ENCODE peak calls at places on chromosomes 5 and 9, in four cellular contexts. One of them, this sample, is unnamed.

GRCh38 chr5:124102491-124102890 is 590.5 kb downstream of the CSNK1G3 start:
- DNase-seq in PC-9: no peak
- DNase-seq in upper lobe of right lung: no peak
- DNase-seq in neuronal stem cell: no peak
- DNase-seq in this sample: no peak

GRCh38 chr5:89228355-89228754 is 345.4 kb upstream of the MEF2C start:
- DNase-seq in neuronal stem cell: no peak
- DNase-seq in PC-9: no peak
- DNase-seq in upper lobe of right lung: no peak
- DNase-seq in this sample: no peak

GRCh38 chr9:128685636-128686489 is 3.2 kb upstream of the SET start:
- DNase-seq in upper lobe of right lung: no peak
- DNase-seq in PC-9: no peak
- DNase-seq in neuronal stem cell: no peak
- DNase-seq in this sample: no peak

GRCh38 chr5:88251048-88251711 is 17.5 kb downstream of the TMEM161B start:
- DNase-seq in upper lobe of right lung: no peak
- DNase-seq in neuronal stem cell: no peak
- DNase-seq in PC-9: no peak
- DNase-seq in this sample: no peak

GRCh38 chr5:80055491-80056170 is 20.5 kb downstream of the THBS4 start:
- DNase-seq in PC-9: peak; percentile 89
- DNase-seq in upper lobe of right lung: no peak
- DNase-seq in neuronal stem cell: no peak
- DNase-seq in this sample: no peak

GRCh38 chr5:177980776-177981175 is 15.3 kb downstream of the PROP1 start:
- DNase-seq in neuronal stem cell: no peak
- DNase-seq in upper lobe of right lung: no peak
- DNase-seq in PC-9: no peak
- DNase-seq in this sample: no peak

GRCh38 chr5:35593338-35593737 is 24.3 kb upstream of the SPEF2 start:
- DNase-seq in upper lobe of right lung: no peak
- DNase-seq in neuronal stem cell: no peak
- DNase-seq in PC-9: no peak
- DNase-seq in this sample: no peak

GRCh38 chr9:14846871-14847311 is 63.3 kb downstream of the FREM1 start:
- DNase-seq in upper lobe of right lung: peak; percentile 78
- DNase-seq in PC-9: no peak
- DNase-seq in neuronal stem cell: peak; percentile 40
- DNase-seq in this sample: peak; percentile 51

GRCh38 chr5:98906756-98907355 is 22.0 kb downstream of the CHD1 start:
- DNase-seq in PC-9: no peak
- DNase-seq in neuronal stem cell: no peak
- DNase-seq in upper lobe of right lung: no peak
- DNase-seq in this sample: no peak

GRCh38 chr5:168132186-168132585 is 159.3 kb upstream of the WWC1 start:
- DNase-seq in neuronal stem cell: no peak
- DNase-seq in PC-9: no peak
- DNase-seq in upper lobe of right lung: no peak
- DNase-seq in this sample: no peak

GRCh38 chr5:176658817-176659216 is 11.5 kb downstream of the TSPAN17 start:
- DNase-seq in PC-9: no peak
- DNase-seq in neuronal stem cell: no peak
- DNase-seq in upper lobe of right lung: no peak
- DNase-seq in this sample: no peak

GRCh38 chr9:78919701-78920100 is 622.8 kb downstream of the PSAT1 start:
- DNase-seq in neuronal stem cell: no peak
- DNase-seq in upper lobe of right lung: no peak
- DNase-seq in PC-9: no peak
- DNase-seq in this sample: no peak

GRCh38 chr5:177100714-177101121 is 14.0 kb downstream of the FGFR4 start:
- DNase-seq in upper lobe of right lung: no peak
- DNase-seq in PC-9: no peak
- DNase-seq in neuronal stem cell: no peak
- DNase-seq in this sample: no peak

GRCh38 chr5:76785493-76785892 is 33.3 kb upstream of the F2RL1 start:
- DNase-seq in upper lobe of right lung: no peak
- DNase-seq in neuronal stem cell: no peak
- DNase-seq in PC-9: peak; percentile 96
- DNase-seq in this sample: no peak

GRCh38 chr9:2344436-2344835 is 277.2 kb upstream of the VLDLR start:
- DNase-seq in PC-9: no peak
- DNase-seq in neuronal stem cell: no peak
- DNase-seq in upper lobe of right lung: no peak
- DNase-seq in this sample: no peak

GRCh38 chr5:58759745-58760144 is 176.9 kb downstream of the RAB3C start:
- DNase-seq in upper lobe of right lung: no peak
- DNase-seq in PC-9: no peak
- DNase-seq in neuronal stem cell: no peak
- DNase-seq in this sample: no peak

GRCh38 chr5:40410231-40410861 is 269.4 kb upstream of the PTGER4 start:
- DNase-seq in neuronal stem cell: no peak
- DNase-seq in upper lobe of right lung: no peak
- DNase-seq in PC-9: peak; percentile 44
- DNase-seq in this sample: peak; percentile 75

GRCh38 chr9:112081918-112082729 is 93.0 kb downstream of the SUSD1 start:
- DNase-seq in neuronal stem cell: no peak
- DNase-seq in upper lobe of right lung: no peak
- DNase-seq in PC-9: no peak
- DNase-seq in this sample: no peak

GRCh38 chr9:21994526-21994995 is at the start of gene CDKN2B-AS1:
- DNase-seq in upper lobe of right lung: peak; percentile 78
- DNase-seq in PC-9: peak; percentile 66
- DNase-seq in neuronal stem cell: no peak
- DNase-seq in this sample: peak; percentile 40

GRCh38 chr5:176632777-176633176 is 2.3 kb downstream of the EIF4E1B start:
- DNase-seq in PC-9: no peak
- DNase-seq in upper lobe of right lung: no peak
- DNase-seq in neuronal stem cell: no peak
- DNase-seq in this sample: no peak

GRCh38 chr5:1936413-1936812 is 53.7 kb upstream of the IRX4 start:
- DNase-seq in neuronal stem cell: no peak
- DNase-seq in upper lobe of right lung: peak; percentile 15
- DNase-seq in PC-9: peak; percentile 85
- DNase-seq in this sample: no peak

GRCh38 chr5:104843822-104844221 is 1281.2 kb upstream of the NUDT12 start:
- DNase-seq in PC-9: no peak
- DNase-seq in upper lobe of right lung: no peak
- DNase-seq in neuronal stem cell: no peak
- DNase-seq in this sample: no peak

GRCh38 chr5:107337281-107337680 is 333.5 kb downstream of the EFNA5 start:
- DNase-seq in upper lobe of right lung: no peak
- DNase-seq in neuronal stem cell: no peak
- DNase-seq in PC-9: peak; percentile 41
- DNase-seq in this sample: no peak

DNA sequence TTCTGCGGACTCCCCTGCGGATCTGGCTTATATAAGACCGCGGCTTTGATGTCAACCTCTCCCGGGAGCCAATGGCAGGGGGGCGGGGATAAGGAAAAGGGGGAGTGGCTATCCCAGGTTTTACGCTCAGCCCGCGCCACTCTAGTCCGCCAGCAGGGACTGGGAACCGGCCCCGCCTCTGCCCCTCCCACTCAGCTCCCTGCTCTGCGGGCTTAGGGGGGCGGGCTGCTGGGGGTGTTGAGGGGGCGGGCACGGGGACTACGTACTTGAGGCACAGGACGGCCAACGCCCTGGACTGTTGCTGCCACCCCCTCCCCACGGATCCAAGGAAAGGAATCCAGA is at the start of gene HAND1:
- DNase-seq in upper lobe of right lung: peak; percentile 69
- DNase-seq in PC-9: no peak
- DNase-seq in neuronal stem cell: peak; percentile 80
- DNase-seq in this sample: no peak
- H3K27me3 ChIP-seq in upper lobe of right lung: peaks cover 100% of the 10 kb centered on the region
- H3K27me3 ChIP-seq in PC-9: peaks cover 51% of the 10 kb centered on the region
- H3K27me3 ChIP-seq in neuronal stem cell: peaks cover 85% of the 10 kb centered on the region
- H3K27me3 ChIP-seq in this sample: peaks cover 83% of the 10 kb centered on the region

DNA sequence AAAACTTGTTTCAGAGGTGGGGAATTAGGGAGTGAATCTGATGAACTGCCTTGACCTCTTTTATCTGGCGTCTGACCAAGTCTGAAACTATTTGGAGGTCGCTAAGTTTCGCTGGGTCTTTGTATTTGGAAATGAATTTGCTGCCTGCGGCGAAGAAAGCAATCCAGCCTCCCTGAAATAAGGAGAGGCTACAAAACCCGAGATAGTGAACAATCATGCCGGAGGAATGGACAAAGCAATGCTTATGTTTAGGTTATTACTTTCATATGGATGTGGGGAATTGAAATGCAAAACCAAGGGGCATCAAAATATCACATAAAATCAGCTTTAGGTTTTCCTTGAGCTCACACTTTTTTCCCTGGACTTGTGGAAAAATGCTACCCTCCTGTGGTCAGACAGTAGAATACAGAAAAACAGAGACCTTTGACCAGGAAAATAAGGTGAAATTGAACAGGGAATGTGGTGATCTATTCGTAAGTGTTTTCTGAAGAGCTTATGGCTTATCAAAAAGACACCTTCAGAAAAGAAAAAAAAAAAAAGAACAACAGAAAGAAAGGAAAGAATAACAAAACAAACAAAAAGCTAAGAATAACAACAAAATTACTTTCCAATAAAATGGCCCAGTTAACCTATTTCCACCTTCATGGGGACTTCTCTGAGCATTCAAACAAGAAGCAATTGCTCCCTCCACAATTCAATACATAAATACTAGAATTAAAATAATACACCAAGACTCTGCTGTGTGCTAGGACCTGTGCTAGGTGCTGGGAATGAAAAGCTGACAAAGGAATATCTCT is 68.6 kb upstream of the DPYSL3 start:
- DNase-seq in neuronal stem cell: no peak
- DNase-seq in PC-9: no peak
- DNase-seq in upper lobe of right lung: no peak
- DNase-seq in this sample: no peak
- H3K4me1 ChIP-seq in neuronal stem cell: peaks cover 6% of the 10 kb centered on the region
- H3K4me1 ChIP-seq in PC-9: no peaks in the 10 kb centered on the region
- H3K4me1 ChIP-seq in upper lobe of right lung: no peaks in the 10 kb centered on the region
- H3K4me1 ChIP-seq in this sample: no peaks in the 10 kb centered on the region

GRCh38 chr5:172717481-172718195 is 53.4 kb downstream of the DUSP1 start:
- DNase-seq in upper lobe of right lung: no peak
- DNase-seq in PC-9: no peak
- DNase-seq in neuronal stem cell: no peak
- DNase-seq in this sample: no peak

GRCh38 chr5:172716796-172717313 is 54.1 kb downstream of the DUSP1 start:
- DNase-seq in upper lobe of right lung: peak; percentile 93
- DNase-seq in PC-9: peak; percentile 57
- DNase-seq in neuronal stem cell: peak; percentile 79
- DNase-seq in this sample: peak; percentile 84

GRCh38 chr5:172718527-172719114 is 52.4 kb downstream of the DUSP1 start:
- DNase-seq in neuronal stem cell: no peak
- DNase-seq in PC-9: no peak
- DNase-seq in upper lobe of right lung: no peak
- DNase-seq in this sample: no peak

GRCh38 chr5:172720655-172721054 is 50.3 kb downstream of the DUSP1 start:
- DNase-seq in neuronal stem cell: no peak
- DNase-seq in upper lobe of right lung: no peak
- DNase-seq in PC-9: no peak
- DNase-seq in this sample: no peak

DNA sequence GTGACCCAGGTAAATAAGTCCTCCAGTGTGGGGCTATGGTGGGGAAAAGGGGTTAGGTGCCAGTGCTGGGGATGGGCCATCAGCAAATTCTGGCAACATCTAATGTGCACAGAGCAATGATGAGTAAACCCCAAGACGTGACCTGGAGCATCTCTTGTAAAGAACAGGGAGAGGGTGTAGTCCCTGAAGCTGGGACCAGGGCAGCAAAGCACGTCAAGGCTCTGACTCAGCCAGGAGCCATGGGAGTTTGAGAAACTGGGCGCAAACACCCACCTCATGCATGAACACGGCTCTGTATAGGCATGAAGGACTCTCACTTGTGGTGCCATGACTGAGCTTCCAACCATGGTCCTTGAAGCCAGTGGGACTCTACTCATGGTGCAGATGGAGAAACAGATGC is 51.8 kb downstream of the DUSP1 start:
- DNase-seq in upper lobe of right lung: no peak
- DNase-seq in PC-9: no peak
- DNase-seq in neuronal stem cell: no peak
- DNase-seq in this sample: no peak
- H3K27me3 ChIP-seq in upper lobe of right lung: no peaks in the 10 kb centered on the region
- H3K27me3 ChIP-seq in PC-9: no peaks in the 10 kb centered on the region
- H3K27me3 ChIP-seq in neuronal stem cell: no peaks in the 10 kb centered on the region
- H3K27me3 ChIP-seq in this sample: no peaks in the 10 kb centered on the region

DNA sequence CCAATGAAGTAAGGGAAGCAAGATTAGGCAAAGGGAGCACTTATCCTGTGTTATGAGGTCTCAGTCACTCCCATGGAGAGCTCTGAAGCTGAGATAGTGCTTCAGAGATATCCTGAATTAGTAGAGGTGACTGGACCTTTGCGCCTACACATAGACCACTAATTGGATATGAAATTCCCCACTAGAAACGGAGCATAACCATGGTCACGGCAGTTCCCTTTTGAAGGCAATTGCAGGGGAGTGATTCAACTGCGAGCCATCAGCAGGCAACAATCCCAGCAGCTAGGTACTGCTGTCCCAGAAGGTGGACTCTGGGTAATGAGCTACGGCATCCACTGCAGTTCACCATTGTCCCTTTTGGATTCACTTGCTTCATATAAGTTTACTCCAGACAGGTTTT is 267.7 kb upstream of the RASA1 start:
- DNase-seq in upper lobe of right lung: no peak
- DNase-seq in PC-9: no peak
- DNase-seq in neuronal stem cell: no peak
- DNase-seq in this sample: no peak
- H3K4me1 ChIP-seq in upper lobe of right lung: no peaks in the 10 kb centered on the region
- H3K4me1 ChIP-seq in PC-9: no peaks in the 10 kb centered on the region
- H3K4me1 ChIP-seq in neuronal stem cell: no peaks in the 10 kb centered on the region
- H3K4me1 ChIP-seq in this sample: no peaks in the 10 kb centered on the region

GRCh38 chr9:133571896-133572595 is 37.1 kb downstream of the FAM163B start:
- DNase-seq in upper lobe of right lung: no peak
- DNase-seq in PC-9: no peak
- DNase-seq in neuronal stem cell: no peak
- DNase-seq in this sample: no peak

GRCh38 chr9:133570681-133571080 is 36.2 kb downstream of the ADAMTSL2 start:
- DNase-seq in neuronal stem cell: no peak
- DNase-seq in upper lobe of right lung: no peak
- DNase-seq in PC-9: no peak
- DNase-seq in this sample: no peak

GRCh38 chr9:133569891-133570651 is 35.6 kb downstream of the ADAMTSL2 start:
- DNase-seq in upper lobe of right lung: peak; percentile 89
- DNase-seq in neuronal stem cell: no peak
- DNase-seq in PC-9: no peak
- DNase-seq in this sample: no peak

GRCh38 chr9:133572821-133573361 is 36.3 kb downstream of the FAM163B start:
- DNase-seq in neuronal stem cell: no peak
- DNase-seq in PC-9: no peak
- DNase-seq in upper lobe of right lung: peak; percentile 82
- DNase-seq in this sample: no peak

DNA sequence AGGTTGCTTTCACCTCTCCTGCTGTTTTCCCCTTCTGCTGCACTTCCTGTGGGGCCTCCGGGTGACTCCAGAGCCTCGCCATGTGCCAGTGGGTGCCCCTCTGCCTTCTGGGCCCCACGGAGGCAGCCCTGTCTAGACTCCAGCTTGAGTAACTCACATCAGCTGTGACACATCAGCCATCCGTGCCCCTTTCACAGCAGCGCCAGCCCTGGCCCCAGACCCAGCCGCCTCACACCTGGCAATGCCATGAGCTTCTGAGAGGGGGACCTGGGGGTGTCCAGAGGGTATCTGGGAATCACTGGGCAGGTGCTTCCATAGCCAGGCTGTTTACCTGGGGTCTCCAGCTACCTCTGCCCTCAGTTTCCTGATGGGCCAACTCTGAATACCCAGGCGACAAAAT is 37.0 kb downstream of the ADAMTSL2 start:
- DNase-seq in neuronal stem cell: no peak
- DNase-seq in upper lobe of right lung: no peak
- DNase-seq in PC-9: no peak
- DNase-seq in this sample: no peak
- H3K27me3 ChIP-seq in neuronal stem cell: no peaks in the 10 kb centered on the region
- H3K27me3 ChIP-seq in upper lobe of right lung: no peaks in the 10 kb centered on the region
- H3K27me3 ChIP-seq in PC-9: peaks cover 96% of the 10 kb centered on the region
- H3K27me3 ChIP-seq in this sample: no peaks in the 10 kb centered on the region